ENCODE peak calls at places on chromosomes 7 and 10, in five cellular contexts. I, C, J, D and P are unnamed samples.

GRCh38 chr7:93461350-93461749 is 113.2 kb downstream of the CALCR start:
- DNase-seq in C (no peak), J (no peak), D (no peak), I (no peak), P (no peak)

GRCh38 chr7:16644987-16645592 is 464 bp downstream of the ANKMY2 start:
- DNase-seq in D (no peak), C (no peak), I (no peak), J (peak; percentile 57), P (peak; percentile 4)

GRCh38 chr7:17307558-17307957 is 9.1 kb downstream of the AHR start:
- DNase-seq in J (no peak), C (no peak), D (no peak), I (no peak), P (no peak)

GRCh38 chr10:14008648-14009072 is 322.1 kb downstream of the FRMD4A start:
- DNase-seq in I (peak; percentile 25), J (peak; percentile 79), C (no peak), D (no peak), P (no peak)

GRCh38 chr10:13001041-13001886 is at the start of gene CCDC3:
- DNase-seq in I (no peak), D (no peak), C (no peak), J (no peak), P (no peak)

GRCh38 chr10:118943253-118943652 is 86.3 kb upstream of the NANOS1 start:
- DNase-seq in C (no peak), J (no peak), D (no peak), I (no peak), P (no peak)

GRCh38 chr7:22765609-22766008 is 38.6 kb downstream of the IL6 start:
- DNase-seq in D (no peak), I (no peak), C (no peak), J (no peak), P (no peak)

GRCh38 chr7:105388373-105389089 is at the start of gene SRPK2:
- DNase-seq in D (peak; percentile 30), J (peak; percentile 73), C (peak; percentile 52), I (peak; percentile 83), P (peak; percentile 57)

GRCh38 chr7:157673573-157673972 is 336.8 kb downstream of the DNAJB6 start:
- DNase-seq in J (no peak), D (no peak), C (no peak), I (no peak), P (no peak)

GRCh38 chr7:24401628-24402593 is 117.9 kb downstream of the NPY start:
- DNase-seq in D (no peak), C (no peak), J (peak; percentile 59), I (no peak), P (no peak)

GRCh38 chr10:114413398-114413797 is 9.1 kb upstream of the AFAP1L2 start:
- DNase-seq in I (no peak), D (no peak), C (no peak), J (peak; percentile 31), P (no peak)

GRCh38 chr10:43846187-43846680 is 197.6 kb upstream of the ZNF32 start:
- DNase-seq in D (no peak), I (peak; percentile 10), J (peak; percentile 66), C (no peak), P (no peak)

GRCh38 chr7:47795631-47796030 is 152.6 kb downstream of the PKD1L1 start:
- DNase-seq in C (no peak), D (no peak), J (peak; percentile 69), I (no peak), P (no peak)

GRCh38 chr7:156768698-156769472 is 124.1 kb downstream of the LMBR1 start:
- DNase-seq in I (peak; percentile 27), J (no peak), D (no peak), C (no peak), P (no peak)

GRCh38 chr7:7672545-7673239 is 32.1 kb downstream of the UMAD1 start:
- DNase-seq in J (no peak), D (no peak), C (no peak), I (peak; percentile 20), P (no peak)

GRCh38 chr7:47897831-47898230 is 50.4 kb downstream of the PKD1L1 start:
- DNase-seq in I (no peak), C (no peak), D (no peak), J (no peak), P (no peak)

GRCh38 chr10:105691811-105692210 is 1050.7 kb downstream of the SORCS3 start:
- DNase-seq in D (no peak), J (peak; percentile 44), I (no peak), C (no peak), P (no peak)

GRCh38 chr7:154777908-154778307 is 225.0 kb downstream of the PAXIP1 start:
- DNase-seq in I (no peak), C (no peak), J (no peak), D (no peak), P (no peak)

GRCh38 chr7:41261081-41261480 is 441.8 kb downstream of the INHBA start:
- DNase-seq in C (no peak), D (no peak), J (no peak), I (no peak), P (no peak)

GRCh38 chr10:11724938-11725776 is 17.0 kb upstream of the ECHDC3 start:
- DNase-seq in D (no peak), J (peak; percentile 84), C (no peak), I (peak; percentile 29), P (no peak)

GRCh38 chr7:22676385-22676784 is 50.6 kb upstream of the IL6 start:
- DNase-seq in J (no peak), D (no peak), I (no peak), C (no peak), P (no peak)

GRCh38 chr10:103793429-103793828 is 61.9 kb downstream of the SH3PXD2A start:
- DNase-seq in I (no peak), C (no peak), D (no peak), J (no peak), P (no peak)

GRCh38 chr7:136312592-136312991 is 335.4 kb upstream of the MTPN start:
- DNase-seq in I (no peak), J (no peak), C (no peak), D (no peak), P (no peak)

GRCh38 chr7:119964640-119965542 is 308.1 kb upstream of the KCND2 start:
- DNase-seq in D (no peak), I (no peak), C (no peak), J (no peak), P (no peak)

GRCh38 chr7:17848516-17848915 is 91.8 kb downstream of the SNX13 start:
- DNase-seq in J (no peak), D (no peak), C (no peak), I (no peak), P (no peak)

GRCh38 chr7:98754041-98754479 is 115.8 kb downstream of the TMEM130 start:
- DNase-seq in J (peak; percentile 5), I (no peak), C (no peak), D (no peak), P (no peak)

GRCh38 chr7:120274899-120275298 is 1.9 kb downstream of the KCND2 start:
- DNase-seq in C (no peak), D (no peak), I (no peak), J (no peak), P (no peak)

GRCh38 chr7:7996568-7996967 is 28.0 kb downstream of the GLCCI1 start:
- DNase-seq in J (no peak), D (no peak), I (no peak), C (no peak), P (no peak)

GRCh38 chr10:98260350-98260749 is 7.6 kb downstream of the LOXL4 start:
- DNase-seq in I (no peak), C (no peak), J (no peak), D (no peak), P (no peak)

GRCh38 chr10:3651969-3652653 is 132.9 kb downstream of the KLF6 start:
- DNase-seq in I (no peak), J (no peak), D (no peak), C (no peak), P (no peak)

GRCh38 chr7:94941844-94942632 is 34.6 kb downstream of the PPP1R9A start:
- DNase-seq in J (no peak), D (no peak), C (no peak), I (no peak), P (no peak)

GRCh38 chr10:116158036-116158435 is 115.0 kb downstream of the GFRA1 start:
- DNase-seq in I (no peak), J (no peak), C (no peak), D (no peak), P (no peak)